ENCODE peak calls at places on chromosomes 13 and 19, in five cellular contexts. J is H9, N is neuronal stem cell, V is H1, A is IMR-90. O is an unnamed sample.

GRCh38 chr19:18939922-18940775 is 868 bp downstream of the HOMER3 start:
- DNase-seq in J (peak), N (peak), V (peak), A (peak), O (no peak)

GRCh38 chr19:10206226-10206873 is 11.6 kb upstream of the DNMT1 start:
- DNase-seq in J (no peak), N (no peak), V (no peak), A (peak), O (no peak)

GRCh38 chr13:96473463-96474157 is 383.7 kb downstream of the HS6ST3 start:
- DNase-seq in J (no peak), N (peak), V (no peak), A (no peak), O (peak)

GRCh38 chr19:12597594-12597993 is 13.0 kb downstream of the ZNF490 start:
- DNase-seq in J (no peak), N (no peak), V (no peak), A (no peak), O (no peak)

GRCh38 chr19:51501594-51502263 is at the start of gene SIGLEC12:
- DNase-seq in J (no peak), N (no peak), V (no peak), A (no peak), O (no peak)

GRCh38 chr19:1276620-1277007 is 1.3 kb downstream of the FAM174C start:
- DNase-seq in J (no peak), N (no peak), V (no peak), A (no peak), O (no peak)

GRCh38 chr13:113959198-113959597 is 14.7 kb downstream of the C13orf46 start:
- DNase-seq in J (no peak), N (no peak), V (no peak), A (no peak), O (no peak)

GRCh38 chr19:18233224-18233825 is 7.1 kb upstream of the PDE4C start:
- DNase-seq in J (peak), N (no peak), V (peak), A (peak), O (no peak)

GRCh38 chr13:64459778-64460177 is 2770.4 kb downstream of the PCDH9 start:
- DNase-seq in J (no peak), N (no peak), V (no peak), A (no peak), O (no peak)

GRCh38 chr19:28244966-28245365 is 968.0 kb downstream of the UQCRFS1 start:
- DNase-seq in J (no peak), N (no peak), V (no peak), A (no peak), O (peak)

GRCh38 chr19:41998246-41999020 is 4.4 kb upstream of the ATP1A3 start:
- DNase-seq in J (peak), N (peak), V (peak), A (peak), O (peak)

GRCh38 chr19:27909185-27909840 is 1303.6 kb downstream of the UQCRFS1 start:
- DNase-seq in J (peak), N (no peak), V (no peak), A (no peak), O (no peak)

GRCh38 chr19:1069009-1069779 is 2.2 kb downstream of the ARHGAP45 start:
- DNase-seq in J (no peak), N (no peak), V (no peak), A (no peak), O (no peak)

GRCh38 chr19:18208098-18208951 is 4.5 kb upstream of the RAB3A start:
- DNase-seq in J (peak), N (no peak), V (peak), A (peak), O (no peak)

GRCh38 chr19:13103961-13104847 is 1.5 kb upstream of the LYL1 start:
- DNase-seq in J (peak), N (no peak), V (peak), A (no peak), O (peak)

GRCh38 chr13:44930907-44931676 is 58.2 kb downstream of the NUFIP1 start:
- DNase-seq in J (no peak), N (no peak), V (no peak), A (no peak), O (peak)

GRCh38 chr19:57327993-57328392 is 7.7 kb downstream of the ZNF543 start:
- DNase-seq in J (no peak), N (no peak), V (no peak), A (no peak), O (no peak)

GRCh38 chr13:45280751-45281634 is 60.0 kb downstream of the TPT1 start:
- DNase-seq in J (peak), N (peak), V (peak), A (peak), O (peak)

GRCh38 chr13:38566526-38566925 is 120.4 kb upstream of the FREM2 start:
- DNase-seq in J (no peak), N (no peak), V (no peak), A (no peak), O (no peak)

DNA sequence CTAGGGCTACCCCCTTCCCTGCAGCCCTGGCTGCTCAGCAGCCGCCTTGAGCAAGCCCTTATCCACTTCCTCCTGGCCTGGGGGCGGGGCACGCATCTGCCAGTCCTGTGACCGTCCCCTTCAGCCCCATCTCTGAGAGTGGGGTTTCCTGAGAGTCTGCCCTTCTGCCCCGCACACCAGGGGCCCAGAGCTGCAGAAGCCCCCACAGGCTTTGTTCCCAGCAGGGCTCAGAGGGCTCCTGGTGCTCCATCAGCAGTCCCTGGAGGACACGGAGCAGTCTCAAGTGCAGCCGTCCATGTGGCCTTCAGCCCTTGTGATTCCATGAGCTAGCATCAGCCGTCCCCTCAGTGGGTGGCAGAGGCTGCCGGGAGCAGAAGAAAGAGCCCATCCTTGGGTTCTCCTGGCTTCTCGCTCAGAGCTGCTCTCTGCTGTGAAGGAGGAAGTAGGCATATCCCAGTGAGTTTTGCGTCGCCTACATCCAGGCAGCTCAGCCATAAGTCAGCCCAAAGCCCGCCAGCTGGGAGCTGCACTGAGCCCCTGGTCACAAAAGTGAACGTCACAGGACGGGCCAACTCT is 16.3 kb downstream of the MYO9B start:
- DNase-seq in J (no peak), N (no peak), V (no peak), A (no peak), O (peak)
- H3K23ac ChIP-seq in J (no peak), N (peak), V (no peak), A (no peak), O (no peak)

GRCh38 chr13:75181906-75182305 is 300.1 kb downstream of the TBC1D4 start:
- DNase-seq in J (no peak), N (no peak), V (no peak), A (peak), O (no peak)

GRCh38 chr13:75180805-75181455 is 301.0 kb downstream of the TBC1D4 start:
- DNase-seq in J (no peak), N (no peak), V (no peak), A (peak), O (no peak)

GRCh38 chr13:75186384-75186783 is 295.6 kb downstream of the TBC1D4 start:
- DNase-seq in J (no peak), N (no peak), V (no peak), A (no peak), O (no peak)
- H3K4me2 ChIP-seq in J (no peak), N (no peak), V (no peak), A (no peak), O (no peak)

GRCh38 chr13:30629527-30629926 is 11.8 kb downstream of the USPL1 start:
- DNase-seq in J (no peak), N (no peak), V (no peak), A (no peak), O (no peak)
- H3K23ac ChIP-seq in J (no peak), N (no peak), V (no peak), A (no peak), O (no peak)

DNA sequence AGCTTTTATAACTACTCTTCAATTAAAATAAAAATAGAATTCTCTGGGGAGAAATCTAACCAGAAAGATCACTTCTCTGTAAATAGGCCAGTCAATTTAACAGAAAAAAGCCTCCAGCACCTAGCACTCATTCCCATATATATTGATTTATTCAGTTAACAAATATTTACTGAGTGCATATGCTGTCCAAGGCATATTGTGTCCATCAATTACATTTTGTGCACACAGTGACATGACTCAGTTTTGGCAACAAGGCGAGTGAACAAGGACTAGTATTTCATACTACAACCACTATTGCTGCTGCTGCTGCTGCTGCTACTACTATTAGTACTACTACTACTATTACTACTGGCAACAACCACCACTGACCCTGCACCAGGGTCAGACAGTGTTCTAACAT is 307.0 kb downstream of the RFC3 start:
- DNase-seq in J (no peak), N (no peak), V (no peak), A (no peak), O (no peak)
- H3K4me2 ChIP-seq in J (no peak), N (no peak), V (no peak), A (no peak), O (no peak)

DNA sequence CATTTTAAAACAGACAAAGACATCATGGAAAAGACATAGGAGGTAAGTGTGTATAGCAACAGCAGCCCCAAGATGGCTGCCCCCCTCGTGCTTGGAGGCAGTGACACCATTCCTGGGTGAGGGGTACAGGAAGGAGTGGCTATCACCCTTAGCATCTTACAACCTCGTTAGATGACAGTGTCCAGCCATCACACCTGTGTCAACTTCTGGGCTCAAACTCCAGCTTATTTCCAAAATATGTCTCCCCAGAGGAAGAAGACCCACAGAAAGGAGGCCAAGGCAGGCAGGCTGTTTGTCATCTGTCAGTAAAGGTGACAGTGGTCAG is 27.5 kb downstream of the EPS15L1 start:
- DNase-seq in J (no peak), N (no peak), V (no peak), A (no peak), O (no peak)
- H3K23ac ChIP-seq in J (no peak), N (no peak), V (no peak), A (no peak), O (no peak)

DNA sequence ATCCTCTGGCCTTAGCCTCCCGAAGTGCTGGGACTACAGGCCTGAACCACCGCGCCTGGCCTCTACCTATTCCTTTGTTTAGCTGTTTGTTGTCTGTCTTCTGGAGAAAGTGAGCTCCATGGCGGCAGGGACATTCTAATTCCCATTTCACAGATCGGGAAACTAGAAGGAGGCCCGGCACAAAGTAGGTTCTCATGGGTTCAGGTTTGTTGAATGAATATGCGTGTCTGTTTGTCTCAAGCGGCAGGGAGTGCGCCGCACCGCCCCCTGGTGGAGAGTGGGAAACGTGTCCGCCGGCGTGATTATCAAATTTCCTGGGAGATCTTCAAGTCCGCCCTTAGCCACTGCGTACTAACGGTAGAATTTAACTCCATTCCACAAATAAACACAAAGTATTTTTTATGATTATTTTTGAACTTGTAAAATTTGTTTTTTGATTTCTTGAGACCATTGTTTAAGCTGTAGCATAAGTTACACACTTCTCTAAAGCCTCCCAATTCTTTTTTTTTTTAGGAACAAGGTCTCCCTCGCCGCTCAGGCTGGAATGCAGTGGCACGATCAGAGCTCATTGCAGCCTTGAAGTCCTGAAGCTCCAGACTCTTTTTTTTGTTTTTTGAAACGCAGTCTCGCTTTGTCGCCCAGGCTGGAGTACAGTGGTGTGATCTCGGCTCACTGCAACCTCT is 8.9 kb upstream of the CCDC9 start:
- DNase-seq in J (peak), N (no peak), V (peak), A (peak), O (peak)
- H3K4me2 ChIP-seq in J (no peak), N (no peak), V (no peak), A (no peak), O (no peak)

GRCh38 chr13:20903164-20903475 is 574 bp upstream of the XPO4 start:
- DNase-seq in J (no peak), N (no peak), V (no peak), A (no peak), O (no peak)
- H3K23ac ChIP-seq in J (no peak), N (peak), V (peak), A (peak), O (peak)

GRCh38 chr19:29964171-29964570 is 22.1 kb downstream of the URI1 start:
- DNase-seq in J (no peak), N (no peak), V (no peak), A (peak), O (no peak)
- H3K4me2 ChIP-seq in J (no peak), N (no peak), V (no peak), A (peak), O (no peak)

GRCh38 chr13:111278258-111278657 is 42.2 kb upstream of the TEX29 start:
- DNase-seq in J (no peak), N (no peak), V (no peak), A (no peak), O (no peak)

GRCh38 chr13:111275995-111276618 is 44.3 kb upstream of the TEX29 start:
- DNase-seq in J (no peak), N (no peak), V (no peak), A (no peak), O (no peak)

GRCh38 chr13:111278711-111279110 is 41.7 kb upstream of the TEX29 start:
- DNase-seq in J (no peak), N (no peak), V (no peak), A (no peak), O (no peak)

GRCh38 chr13:111272117-111272516 is 48.3 kb upstream of the TEX29 start:
- DNase-seq in J (no peak), N (no peak), V (no peak), A (no peak), O (no peak)

DNA sequence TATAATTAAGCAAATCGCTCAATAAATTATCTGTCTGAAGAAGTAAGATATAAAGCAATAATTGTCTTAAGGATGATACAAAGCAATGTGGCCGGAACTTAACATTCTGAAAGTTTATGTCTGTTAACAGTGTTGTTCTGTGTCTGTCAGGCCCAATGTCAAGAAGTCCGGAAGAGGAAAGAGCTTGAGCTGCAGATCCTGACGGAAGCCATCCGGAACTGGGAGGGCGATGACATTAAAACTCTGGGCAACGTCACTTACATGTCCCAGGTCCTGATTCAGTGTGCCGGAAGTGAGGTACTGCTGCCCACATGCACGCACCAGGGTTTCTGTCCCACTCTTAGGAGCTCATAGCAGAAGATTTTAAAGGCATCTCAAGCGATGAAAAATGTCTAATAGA is 45.1 kb upstream of the TEX29 start:
- DNase-seq in J (no peak), N (no peak), V (no peak), A (no peak), O (no peak)
- H3K23ac ChIP-seq in J (no peak), N (no peak), V (no peak), A (no peak), O (no peak)

DNA sequence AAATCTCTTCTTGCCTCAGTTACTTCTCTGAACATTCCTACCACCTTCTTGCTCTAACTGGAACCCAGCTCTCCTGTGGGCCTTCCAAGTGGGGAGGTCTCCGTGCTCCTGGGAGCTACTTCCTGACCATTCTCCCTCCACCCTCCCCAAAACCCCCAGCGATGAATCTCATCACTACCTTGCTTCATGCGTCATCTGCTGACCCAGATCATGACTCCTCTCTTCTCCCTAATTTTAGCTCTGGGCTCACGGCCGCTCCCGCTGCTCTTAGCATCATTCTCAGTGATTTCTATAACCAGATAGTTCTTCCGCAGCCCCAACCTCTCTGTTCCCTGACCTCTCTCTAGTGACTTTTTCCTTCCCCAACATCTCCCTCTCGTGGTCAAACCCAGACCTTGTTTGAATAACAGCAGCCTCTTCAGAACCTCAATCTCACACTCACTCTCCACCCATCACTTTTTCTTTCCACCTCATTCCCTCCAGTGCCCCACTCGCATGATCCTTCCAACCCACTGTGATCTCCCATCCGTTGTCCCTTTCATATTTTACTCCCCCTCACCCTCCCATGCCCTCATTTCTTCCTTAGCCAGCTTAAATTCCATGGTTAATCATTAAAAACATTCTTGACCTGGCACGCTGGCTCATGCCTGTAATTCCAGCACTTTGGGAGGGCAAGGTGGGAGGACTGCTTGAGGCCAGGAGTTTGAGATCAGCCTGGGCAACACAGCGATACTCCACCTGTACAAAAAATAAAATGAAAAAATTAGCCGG is 21.8 kb downstream of the MRPS12 start:
- DNase-seq in J (peak), N (no peak), V (peak), A (peak), O (peak)
- H3K4me2 ChIP-seq in J (no peak), N (no peak), V (no peak), A (no peak), O (no peak)